ENCODE peak calls at places on chromosome 21, in four cellular contexts. R is stimulated activated CD8-positive, alpha-beta memory T cell treated with anti-CD3 and anti-CD28 coated beads, Interleukin-4, amount 100 ng/mL, for 1 hour; B is Peyer's patch; K is upper lobe of right lung. X is an unnamed sample.

GRCh38 chr21:34037009-34037408 is 36.4 kb upstream of the MRPS6 start:
- DNase-seq in B (no peak), R (no peak), K (no peak), X (no peak)

GRCh38 chr21:27694667-27695066 is 727.8 kb upstream of the ADAMTS5 start:
- DNase-seq in K (no peak), B (no peak), R (no peak), X (no peak)

GRCh38 chr21:25925936-25926335 is 191.2 kb downstream of the GABPA start:
- DNase-seq in K (no peak), R (no peak), B (no peak), X (no peak)

GRCh38 chr21:45108808-45109800 is 34.7 kb downstream of the ADARB1 start:
- DNase-seq in B (no peak), R (no peak), K (no peak), X (no peak)

GRCh38 chr21:15761508-15762100 is 31.8 kb downstream of the USP25 start:
- DNase-seq in B (peak; percentile 89), K (no peak), R (no peak), X (no peak)

GRCh38 chr21:31874817-31875216 is 2.0 kb downstream of the HUNK start:
- DNase-seq in R (no peak), K (no peak), B (no peak), X (no peak)

GRCh38 chr21:31317688-31318087 is 26.4 kb downstream of the TIAM1 start:
- DNase-seq in R (no peak), K (no peak), B (no peak), X (no peak)

GRCh38 chr21:31493350-31493880 is 149.4 kb upstream of the TIAM1 start:
- DNase-seq in K (no peak), B (no peak), R (no peak), X (no peak)

GRCh38 chr21:20882462-20883415 is 115.5 kb upstream of the NCAM2 start:
- DNase-seq in B (no peak), K (no peak), R (no peak), X (no peak)

GRCh38 chr21:38679531-38679930 is 126.2 kb upstream of the ETS2 start:
- DNase-seq in K (no peak), B (no peak), R (no peak), X (no peak)

GRCh38 chr21:46078322-46078981 is 19.5 kb upstream of the COL6A2 start:
- DNase-seq in K (peak; percentile 51), R (no peak), B (peak; percentile 31), X (peak; percentile 13)